ENCODE peak calls at places on chromosomes 11 and 22, in seven cellular contexts. One of them, this sample, is unnamed.

GRCh38 chr11:2664886-2665746 is 34.7 kb downstream of the KCNQ1OT1 start:
- DNase-seq in H9: peak; percentile 8
- DNase-seq in H1: no peak
- DNase-seq in trophoblast cell: no peak
- DNase-seq in neuronal stem cell: no peak
- DNase-seq in mesenchymal stem cell: no peak
- DNase-seq in IMR-90: no peak
- DNase-seq in this sample: no peak

GRCh38 chr22:25650834-25651233 is 86.4 kb downstream of the GRK3 start:
- DNase-seq in IMR-90: no peak
- DNase-seq in H1: no peak
- DNase-seq in neuronal stem cell: no peak
- DNase-seq in trophoblast cell: no peak
- DNase-seq in H9: no peak
- DNase-seq in mesenchymal stem cell: no peak
- DNase-seq in this sample: no peak

GRCh38 chr11:79381036-79381435 is 59.8 kb downstream of the TENM4 start:
- DNase-seq in IMR-90: no peak
- DNase-seq in H9: no peak
- DNase-seq in trophoblast cell: no peak
- DNase-seq in neuronal stem cell: no peak
- DNase-seq in mesenchymal stem cell: no peak
- DNase-seq in H1: no peak
- DNase-seq in this sample: no peak

GRCh38 chr11:133518702-133519264 is 13.5 kb downstream of the OPCML start:
- DNase-seq in H9: no peak
- DNase-seq in neuronal stem cell: no peak
- DNase-seq in trophoblast cell: no peak
- DNase-seq in H1: no peak
- DNase-seq in mesenchymal stem cell: no peak
- DNase-seq in IMR-90: no peak
- DNase-seq in this sample: peak; percentile 27

GRCh38 chr11:72446929-72447753 is 12.8 kb upstream of the CLPB start:
- DNase-seq in H9: no peak
- DNase-seq in trophoblast cell: peak; percentile 22
- DNase-seq in IMR-90: peak; percentile 69
- DNase-seq in neuronal stem cell: no peak
- DNase-seq in H1: no peak
- DNase-seq in mesenchymal stem cell: peak; percentile 75
- DNase-seq in this sample: peak; percentile 76

GRCh38 chr11:47750725-47751124 is 16.4 kb downstream of the FNBP4 start:
- DNase-seq in mesenchymal stem cell: no peak
- DNase-seq in neuronal stem cell: no peak
- DNase-seq in H9: no peak
- DNase-seq in IMR-90: no peak
- DNase-seq in trophoblast cell: no peak
- DNase-seq in H1: no peak
- DNase-seq in this sample: no peak

GRCh38 chr22:24175160-24175808 is 6.0 kb upstream of the SUSD2 start:
- DNase-seq in neuronal stem cell: peak; percentile 49
- DNase-seq in IMR-90: peak; percentile 72
- DNase-seq in H9: peak; percentile 88
- DNase-seq in mesenchymal stem cell: peak; percentile 79
- DNase-seq in trophoblast cell: peak; percentile 80
- DNase-seq in H1: peak; percentile 46
- DNase-seq in this sample: peak; percentile 84

GRCh38 chr11:95501761-95502266 is 270.8 kb upstream of the SESN3 start:
- DNase-seq in H1: no peak
- DNase-seq in H9: no peak
- DNase-seq in neuronal stem cell: no peak
- DNase-seq in IMR-90: no peak
- DNase-seq in trophoblast cell: no peak
- DNase-seq in mesenchymal stem cell: no peak
- DNase-seq in this sample: no peak

GRCh38 chr22:33896801-33897620 is 23.3 kb downstream of the LARGE1 start:
- DNase-seq in H9: peak; percentile 78
- DNase-seq in mesenchymal stem cell: peak; percentile 31
- DNase-seq in neuronal stem cell: no peak
- DNase-seq in H1: peak; percentile 56
- DNase-seq in IMR-90: peak; percentile 45
- DNase-seq in trophoblast cell: no peak
- DNase-seq in this sample: peak; percentile 67

GRCh38 chr11:8822476-8822875 is 88.5 kb upstream of the AKIP1 start:
- DNase-seq in neuronal stem cell: no peak
- DNase-seq in mesenchymal stem cell: no peak
- DNase-seq in trophoblast cell: no peak
- DNase-seq in H9: peak; percentile 47
- DNase-seq in H1: no peak
- DNase-seq in IMR-90: no peak
- DNase-seq in this sample: peak; percentile 72

GRCh38 chr22:30423296-30423958 is 2.1 kb upstream of the MTFP1 start:
- DNase-seq in trophoblast cell: peak; percentile 49
- DNase-seq in mesenchymal stem cell: no peak
- DNase-seq in IMR-90: no peak
- DNase-seq in H9: no peak
- DNase-seq in H1: no peak
- DNase-seq in neuronal stem cell: no peak
- DNase-seq in this sample: no peak

GRCh38 chr11:2791521-2792375 is 92.0 kb upstream of the KCNQ1OT1 start:
- DNase-seq in trophoblast cell: no peak
- DNase-seq in mesenchymal stem cell: no peak
- DNase-seq in H1: no peak
- DNase-seq in H9: peak; percentile 36
- DNase-seq in IMR-90: no peak
- DNase-seq in neuronal stem cell: no peak
- DNase-seq in this sample: peak; percentile 11

GRCh38 chr22:27388090-27388600 is 413.4 kb downstream of the MN1 start:
- DNase-seq in IMR-90: no peak
- DNase-seq in neuronal stem cell: no peak
- DNase-seq in mesenchymal stem cell: no peak
- DNase-seq in H9: no peak
- DNase-seq in H1: no peak
- DNase-seq in trophoblast cell: no peak
- DNase-seq in this sample: no peak

GRCh38 chr11:17718510-17718962 is 835 bp upstream of the MYOD1 start:
- DNase-seq in trophoblast cell: no peak
- DNase-seq in neuronal stem cell: no peak
- DNase-seq in H1: no peak
- DNase-seq in H9: no peak
- DNase-seq in IMR-90: no peak
- DNase-seq in mesenchymal stem cell: no peak
- DNase-seq in this sample: peak; percentile 31

GRCh38 chr22:43262990-43263644 is 76.2 kb upstream of the TTLL12 start:
- DNase-seq in H9: no peak
- DNase-seq in trophoblast cell: no peak
- DNase-seq in neuronal stem cell: no peak
- DNase-seq in H1: no peak
- DNase-seq in mesenchymal stem cell: peak; percentile 74
- DNase-seq in IMR-90: no peak
- DNase-seq in this sample: no peak

GRCh38 chr11:43376594-43376993 is 17.9 kb downstream of the TTC17 start:
- DNase-seq in trophoblast cell: no peak
- DNase-seq in H1: no peak
- DNase-seq in IMR-90: peak; percentile 90
- DNase-seq in H9: no peak
- DNase-seq in mesenchymal stem cell: peak; percentile 85
- DNase-seq in neuronal stem cell: no peak
- DNase-seq in this sample: no peak

GRCh38 chr11:44051171-44051570 is 3.4 kb downstream of the ACCSL start:
- DNase-seq in H9: no peak
- DNase-seq in H1: no peak
- DNase-seq in mesenchymal stem cell: no peak
- DNase-seq in trophoblast cell: no peak
- DNase-seq in neuronal stem cell: no peak
- DNase-seq in IMR-90: no peak
- DNase-seq in this sample: no peak

DNA sequence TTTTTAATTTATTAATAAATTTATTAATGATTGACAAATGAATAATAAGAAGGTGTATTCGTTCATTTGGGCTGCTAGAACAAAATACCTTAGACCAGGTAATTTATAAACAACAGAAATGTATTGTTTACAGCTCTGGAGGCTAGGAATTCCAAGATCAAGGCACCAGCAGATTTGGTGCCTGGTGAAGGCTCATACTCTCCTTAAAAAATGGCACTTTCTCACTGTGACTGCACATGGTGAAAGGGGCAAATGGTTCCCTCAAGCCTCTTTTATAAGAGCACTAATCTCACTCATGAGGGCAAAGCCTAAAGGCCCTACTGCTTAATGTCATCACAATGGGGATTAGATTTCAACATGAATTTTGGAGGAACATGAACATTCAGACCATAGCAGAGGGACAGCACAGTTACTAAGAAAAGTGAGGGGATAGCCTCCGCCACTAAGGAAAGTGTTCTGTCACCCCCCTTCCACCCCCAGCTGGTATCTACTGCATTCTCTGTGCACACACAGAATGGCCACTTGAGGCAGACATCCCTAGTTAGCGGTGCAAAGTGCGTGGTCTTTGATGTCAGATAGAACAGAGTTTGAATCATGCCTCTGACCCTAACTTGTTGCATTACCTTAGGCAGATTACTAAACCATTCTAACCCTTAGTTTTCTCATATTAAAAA is 47.2 kb upstream of the CEP295 start:
- DNase-seq in trophoblast cell: peak; percentile 27
- DNase-seq in H1: no peak
- DNase-seq in H9: peak; percentile 47
- DNase-seq in mesenchymal stem cell: no peak
- DNase-seq in IMR-90: no peak
- DNase-seq in neuronal stem cell: no peak
- DNase-seq in this sample: peak; percentile 69
- H3K4ac ChIP-seq in trophoblast cell: no peak overlapping the region
- H3K4ac ChIP-seq in H1: no peak overlapping the region
- H3K4ac ChIP-seq in H9: no peak overlapping the region
- H3K4ac ChIP-seq in mesenchymal stem cell: no peak overlapping the region
- H3K4ac ChIP-seq in IMR-90: no peak overlapping the region
- H3K4ac ChIP-seq in neuronal stem cell: no peak overlapping the region
- H3K4ac ChIP-seq in this sample: no peak overlapping the region

DNA sequence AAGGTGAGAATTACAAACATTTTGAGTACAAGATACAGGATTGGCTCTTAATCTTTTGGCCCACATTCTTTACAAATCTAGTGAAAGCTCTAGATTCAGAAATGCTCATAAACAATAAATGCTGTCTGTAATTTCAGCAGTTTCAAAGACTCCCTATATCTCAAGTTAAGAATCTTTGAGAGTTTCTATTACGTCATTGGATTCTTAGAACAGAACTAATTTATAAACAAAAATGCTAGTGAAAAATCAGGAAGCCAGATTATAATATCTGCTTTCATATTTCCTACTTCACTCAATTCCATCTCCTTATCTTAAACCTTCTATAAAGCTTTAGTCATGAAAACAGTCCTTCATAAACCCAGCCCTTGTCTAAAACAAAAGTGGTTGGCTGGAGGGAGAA is 32.1 kb downstream of the CTSC start:
- DNase-seq in mesenchymal stem cell: no peak
- DNase-seq in neuronal stem cell: no peak
- DNase-seq in H9: no peak
- DNase-seq in trophoblast cell: no peak
- DNase-seq in H1: no peak
- DNase-seq in IMR-90: no peak
- DNase-seq in this sample: no peak
- H3K4ac ChIP-seq in mesenchymal stem cell: no peak overlapping the region
- H3K4ac ChIP-seq in neuronal stem cell: no peak overlapping the region
- H3K4ac ChIP-seq in H9: no peak overlapping the region
- H3K4ac ChIP-seq in trophoblast cell: no peak overlapping the region
- H3K4ac ChIP-seq in H1: no peak overlapping the region
- H3K4ac ChIP-seq in IMR-90: no peak overlapping the region
- H3K4ac ChIP-seq in this sample: no peak overlapping the region

GRCh38 chr11:1348146-1348545 is 38.7 kb upstream of the TOLLIP start:
- DNase-seq in trophoblast cell: no peak
- DNase-seq in IMR-90: no peak
- DNase-seq in H9: peak; percentile 15
- DNase-seq in H1: no peak
- DNase-seq in mesenchymal stem cell: no peak
- DNase-seq in neuronal stem cell: no peak
- DNase-seq in this sample: no peak

GRCh38 chr11:1349074-1349931 is 39.9 kb upstream of the TOLLIP start:
- DNase-seq in H1: no peak
- DNase-seq in H9: peak; percentile 37
- DNase-seq in mesenchymal stem cell: no peak
- DNase-seq in IMR-90: no peak
- DNase-seq in neuronal stem cell: no peak
- DNase-seq in trophoblast cell: no peak
- DNase-seq in this sample: no peak

GRCh38 chr11:1345752-1346513 is 36.5 kb upstream of the TOLLIP start:
- DNase-seq in trophoblast cell: no peak
- DNase-seq in IMR-90: no peak
- DNase-seq in mesenchymal stem cell: no peak
- DNase-seq in H9: peak; percentile 12
- DNase-seq in neuronal stem cell: no peak
- DNase-seq in H1: no peak
- DNase-seq in this sample: no peak

GRCh38 chr11:1348748-1349073 is 39.3 kb upstream of the TOLLIP start:
- DNase-seq in H9: peak; percentile 25
- DNase-seq in H1: no peak
- DNase-seq in IMR-90: no peak
- DNase-seq in neuronal stem cell: no peak
- DNase-seq in trophoblast cell: no peak
- DNase-seq in mesenchymal stem cell: no peak
- DNase-seq in this sample: no peak

GRCh38 chr11:1346669-1347390 is 37.4 kb upstream of the TOLLIP start:
- DNase-seq in IMR-90: no peak
- DNase-seq in neuronal stem cell: no peak
- DNase-seq in H1: no peak
- DNase-seq in H9: peak; percentile 16
- DNase-seq in trophoblast cell: no peak
- DNase-seq in mesenchymal stem cell: no peak
- DNase-seq in this sample: no peak
- H3K4ac ChIP-seq in IMR-90: no peak overlapping the region
- H3K4ac ChIP-seq in neuronal stem cell: no peak overlapping the region
- H3K4ac ChIP-seq in H1: no peak overlapping the region
- H3K4ac ChIP-seq in H9: no peak overlapping the region
- H3K4ac ChIP-seq in trophoblast cell: no peak overlapping the region
- H3K4ac ChIP-seq in mesenchymal stem cell: no peak overlapping the region
- H3K4ac ChIP-seq in this sample: no peak overlapping the region

DNA sequence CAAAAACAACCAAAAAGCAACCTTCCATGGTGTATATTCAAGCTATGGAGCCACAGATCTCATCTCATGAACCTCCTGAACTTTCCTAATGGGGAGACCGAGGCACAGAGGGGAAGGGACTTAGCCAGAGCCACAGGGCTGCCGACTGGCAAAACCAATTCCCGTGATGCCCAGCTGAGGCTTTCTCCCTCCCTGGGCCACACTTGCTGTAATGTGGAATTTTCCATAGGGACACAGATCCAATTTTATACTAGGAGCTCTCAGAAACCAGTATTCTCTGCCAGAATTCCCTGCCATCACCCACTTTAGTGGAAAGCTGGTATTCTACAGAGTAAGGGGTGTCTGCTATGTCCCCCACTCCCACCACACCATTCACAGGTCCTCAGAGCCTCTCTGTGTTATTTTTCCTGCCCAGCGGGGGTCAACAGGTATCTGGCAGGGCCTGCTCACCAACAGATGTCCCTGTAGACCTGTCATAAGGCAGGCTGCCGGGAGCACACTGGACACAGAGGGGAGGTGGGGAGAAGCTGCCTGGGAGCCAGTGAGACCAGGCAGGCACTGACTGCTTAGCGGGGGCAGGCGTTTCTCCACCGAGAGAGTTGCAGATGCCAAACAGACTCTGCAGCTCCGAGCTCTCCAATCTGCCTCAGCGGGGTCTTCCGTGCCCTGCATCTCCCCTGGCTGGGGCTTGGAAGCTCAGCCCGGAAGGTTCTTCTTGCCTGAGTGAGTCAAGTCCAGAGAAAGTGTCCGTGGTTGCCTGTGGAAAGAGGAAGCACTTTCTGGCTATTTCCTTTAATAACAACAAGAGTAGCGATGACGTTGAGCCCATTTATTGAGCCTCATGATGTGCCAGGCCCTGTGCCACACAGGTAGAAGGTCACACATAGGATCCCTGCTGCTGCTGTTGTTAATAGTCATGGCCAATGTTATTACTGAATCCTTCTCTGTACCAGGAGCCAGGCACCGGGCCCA is 26.3 kb downstream of the RPS6KA4 start:
- DNase-seq in trophoblast cell: no peak
- DNase-seq in mesenchymal stem cell: no peak
- DNase-seq in H1: no peak
- DNase-seq in IMR-90: no peak
- DNase-seq in H9: no peak
- DNase-seq in neuronal stem cell: no peak
- DNase-seq in this sample: peak; percentile 36
- H3K4ac ChIP-seq in trophoblast cell: peak overlapping the region; percentile 60
- H3K4ac ChIP-seq in mesenchymal stem cell: no peak overlapping the region
- H3K4ac ChIP-seq in H1: no peak overlapping the region
- H3K4ac ChIP-seq in IMR-90: no peak overlapping the region
- H3K4ac ChIP-seq in H9: no peak overlapping the region
- H3K4ac ChIP-seq in neuronal stem cell: no peak overlapping the region
- H3K4ac ChIP-seq in this sample: no peak overlapping the region